ENCODE peak calls at places on chromosomes 6 and 20, in four cellular contexts. W, B, Y and I are unnamed samples.

GRCh38 chr6:53899512-53899911 is 104.7 kb downstream of the LRRC1 start:
- DNase-seq in W (no peak), B (no peak), Y (no peak), I (no peak)

GRCh38 chr6:100461273-100461919 is 3.3 kb downstream of the SIM1 start:
- DNase-seq in W (peak; percentile 74), B (no peak), Y (no peak), I (no peak)

GRCh38 chr6:157864185-157864761 is 41.2 kb downstream of the SNX9 start:
- DNase-seq in W (no peak), B (no peak), Y (no peak), I (no peak)

GRCh38 chr6:157019115-157019628 is 242.0 kb downstream of the ARID1B start:
- DNase-seq in W (no peak), B (no peak), Y (no peak), I (no peak)

GRCh38 chr6:134707342-134707982 is 242.4 kb downstream of the ALDH8A1 start:
- DNase-seq in W (no peak), B (no peak), Y (no peak), I (peak; percentile 13)

GRCh38 chr6:22512716-22513452 is 56.5 kb upstream of the HDGFL1 start:
- DNase-seq in W (no peak), B (no peak), Y (no peak), I (no peak)

GRCh38 chr20:35326732-35327073 is 34.5 kb upstream of the FAM83C start:
- DNase-seq in W (no peak), B (no peak), Y (no peak), I (no peak)

GRCh38 chr6:37554480-37554819 is 54.8 kb upstream of the CCDC167 start:
- DNase-seq in W (no peak), B (no peak), Y (no peak), I (no peak)

GRCh38 chr20:2809690-2810089 is 5.1 kb upstream of the C20orf141 start:
- DNase-seq in W (no peak), B (no peak), Y (no peak), I (peak; percentile 67)

GRCh38 chr20:44590980-44591778 is 8.8 kb downstream of the PKIG start:
- DNase-seq in W (no peak), B (no peak), Y (no peak), I (no peak)

GRCh38 chr20:49675368-49676151 is 38.1 kb downstream of the B4GALT5 start:
- DNase-seq in W (no peak), B (no peak), Y (no peak), I (no peak)

GRCh38 chr20:24773751-24774201 is 175.3 kb upstream of the CST7 start:
- DNase-seq in W (no peak), B (no peak), Y (no peak), I (no peak)

GRCh38 chr6:26388014-26388413 is 5.1 kb downstream of the BTN2A2 start:
- DNase-seq in W (no peak), B (no peak), Y (no peak), I (no peak)

GRCh38 chr20:47876348-47877056 is 91.2 kb upstream of the SULF2 start:
- DNase-seq in W (no peak), B (no peak), Y (no peak), I (no peak)
- H3K27ac ChIP-seq in W (no peak overlapping the region), B (no peak overlapping the region), Y (no peak overlapping the region), I (no peak overlapping the region)

DNA sequence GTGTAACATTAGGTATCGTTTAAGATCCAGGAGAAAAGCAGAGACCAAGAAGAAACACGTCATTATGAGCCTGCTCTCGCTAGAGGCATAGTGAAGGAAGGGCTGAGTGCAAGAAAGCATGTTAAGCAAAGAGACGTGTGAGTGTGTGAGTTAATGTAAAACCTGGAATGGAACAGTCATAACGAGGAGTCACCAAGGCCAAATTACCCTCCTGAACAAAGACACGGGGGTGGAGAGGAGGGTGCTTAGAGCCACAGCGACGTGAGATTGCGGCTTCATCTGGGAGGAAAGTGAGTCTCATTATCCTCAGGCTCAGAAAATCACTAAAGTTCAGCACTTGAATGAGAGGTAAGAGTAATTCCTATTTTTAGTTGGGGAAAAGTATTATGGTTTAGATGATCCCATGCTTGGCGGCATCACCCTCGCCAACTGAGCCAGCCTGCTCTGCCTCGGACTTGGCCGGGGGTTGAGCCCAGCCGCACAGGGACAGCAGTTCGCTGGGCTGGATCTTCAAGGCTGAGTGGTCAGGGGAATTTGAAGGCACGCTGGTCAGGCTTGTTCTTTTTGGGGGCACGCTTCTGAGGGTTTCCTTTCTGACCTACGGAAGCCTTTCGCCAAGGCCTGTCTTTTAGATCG is 136.6 kb downstream of the DTNBP1 start:
- DNase-seq in W (peak; percentile 83), B (no peak), Y (no peak), I (peak; percentile 93)
- H3K36me3 ChIP-seq in W (peaks cover 38% of the 10 kb centered on the region), B (peaks cover 11% of the 10 kb centered on the region), Y (no peaks in the 10 kb centered on the region), I (peaks cover 4% of the 10 kb centered on the region)

DNA sequence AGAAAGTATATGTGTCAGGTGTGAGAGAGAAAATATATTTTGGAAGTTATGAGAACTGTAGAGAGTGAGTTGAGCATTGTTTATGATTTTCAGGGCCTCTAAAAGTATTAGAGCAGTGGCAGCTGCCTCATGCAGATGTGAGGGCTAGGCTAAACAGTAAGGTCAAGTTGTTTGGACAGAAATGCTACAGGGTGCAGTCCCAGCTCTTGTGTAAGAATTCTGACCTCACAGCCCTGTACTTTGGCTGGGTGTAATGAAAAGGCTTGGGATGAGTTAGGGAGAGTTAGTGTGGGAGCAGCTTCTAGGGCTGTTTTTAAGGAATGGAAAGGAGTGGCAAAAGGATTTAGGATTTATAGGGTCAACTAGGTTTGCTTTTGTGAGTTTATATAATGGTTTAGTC is 764.8 kb upstream of the ADGRB3 start:
- DNase-seq in W (no peak), B (no peak), Y (no peak), I (no peak)
- H3K9me3 ChIP-seq in W (no peaks in the 10 kb centered on the region), B (no peaks in the 10 kb centered on the region), Y (no peaks in the 10 kb centered on the region), I (no peaks in the 10 kb centered on the region)

DNA sequence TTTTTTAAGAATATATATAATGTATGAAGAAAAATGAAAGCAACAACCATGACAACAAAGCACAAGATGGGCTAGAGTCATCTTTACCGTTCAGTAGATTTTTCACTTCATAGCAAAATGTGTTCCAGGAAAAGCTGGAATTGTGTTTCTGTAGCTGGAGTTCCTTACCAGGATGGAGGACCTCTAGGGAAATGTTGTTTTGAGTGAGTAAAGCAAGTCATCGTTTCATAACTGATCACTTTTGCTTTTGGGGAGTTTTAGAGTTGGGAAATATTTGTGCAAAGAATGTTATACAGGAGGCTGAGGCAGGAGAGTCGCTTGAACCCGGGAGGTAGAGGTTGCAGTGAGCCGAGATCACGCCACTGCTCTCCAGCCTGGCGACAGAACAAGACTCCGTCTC is 151.6 kb downstream of the SASH1 start:
- DNase-seq in W (no peak), B (no peak), Y (no peak), I (no peak)
- H3K27ac ChIP-seq in W (peak overlapping the region; percentile 33), B (no peak overlapping the region), Y (no peak overlapping the region), I (peak overlapping the region; percentile 78)